ENCODE peak calls at places on chromosome 5, in six cellular contexts. K, F, G, V, C and O are unnamed samples.
A peak's percentile ranks its signal among the peaks of the same experiment; 100 is the strongest.

GRCh38 chr5:79729686-79730085 is 40.0 kb downstream of the CMYA5 start:
- DNase-seq in C (no peak), V (no peak), K (no peak), G (peak; percentile 25), F (no peak), O (no peak)

GRCh38 chr5:170070556-170071412 is 34.9 kb upstream of the FOXI1 start:
- DNase-seq in V (peak; percentile 46), F (peak; percentile 32), C (peak; percentile 59), G (peak; percentile 54), K (peak; percentile 45), O (peak; percentile 69)

GRCh38 chr5:175202461-175203065 is 241.4 kb downstream of the DRD1 start:
- DNase-seq in V (no peak), K (peak; percentile 71), C (no peak), F (no peak), G (no peak), O (no peak)

GRCh38 chr5:131068893-131069643 is 96.0 kb downstream of the HINT1 start:
- DNase-seq in C (no peak), F (no peak), K (no peak), V (no peak), G (no peak), O (no peak)

GRCh38 chr5:32312194-32312681 is 501 bp downstream of the MTMR12 start:
- DNase-seq in F (peak; percentile 47), V (peak; percentile 81), G (peak; percentile 42), K (peak; percentile 69), C (peak; percentile 55), O (peak; percentile 49)

GRCh38 chr5:90602681-90603080 is 44.1 kb downstream of the ADGRV1 start:
- DNase-seq in K (no peak), V (no peak), G (no peak), F (no peak), C (no peak), O (no peak)

GRCh38 chr5:11459716-11460115 is 444.5 kb downstream of the CTNND2 start:
- DNase-seq in V (no peak), C (no peak), K (no peak), G (peak; percentile 65), F (no peak), O (no peak)

GRCh38 chr5:39942606-39943005 is 517.8 kb upstream of the DAB2 start:
- DNase-seq in C (no peak), V (no peak), F (no peak), G (no peak), K (no peak), O (no peak)

GRCh38 chr5:95731571-95732554 is 727 bp downstream of the RHOBTB3 start:
- DNase-seq in G (peak; percentile 28), C (peak; percentile 73), V (peak; percentile 70), K (peak; percentile 34), F (peak; percentile 32), O (peak; percentile 65)

GRCh38 chr5:82349651-82350050 is 71.5 kb upstream of the RPS23 start:
- DNase-seq in F (peak; percentile 35), V (no peak), C (peak; percentile 75), K (no peak), G (peak; percentile 16), O (peak; percentile 77)

GRCh38 chr5:168076561-168076991 is 214.9 kb upstream of the WWC1 start:
- DNase-seq in V (peak; percentile 12), C (peak; percentile 79), F (no peak), K (peak; percentile 13), G (peak; percentile 22), O (peak; percentile 80)

GRCh38 chr5:160207061-160207460 is 22.2 kb upstream of the FABP6 start:
- DNase-seq in V (no peak), G (no peak), K (no peak), C (no peak), F (no peak), O (no peak)

GRCh38 chr5:26691486-26691885 is 346.9 kb downstream of the CDH9 start:
- DNase-seq in K (no peak), F (no peak), C (no peak), V (no peak), G (no peak), O (no peak)

GRCh38 chr5:32462618-32463017 is 18.1 kb upstream of the ZFR start:
- DNase-seq in V (peak; percentile 48), F (no peak), G (peak; percentile 53), K (peak; percentile 71), C (peak; percentile 11), O (no peak)

GRCh38 chr5:58156354-58156753 is 303.5 kb downstream of the PLK2 start:
- DNase-seq in K (peak; percentile 32), G (no peak), C (no peak), V (peak; percentile 12), F (no peak), O (no peak)

GRCh38 chr5:156475831-156476551 is 149.0 kb downstream of the SGCD start:
- DNase-seq in F (peak; percentile 27), K (peak; percentile 98), G (no peak), V (peak; percentile 94), C (peak; percentile 87), O (peak; percentile 43)

DNA sequence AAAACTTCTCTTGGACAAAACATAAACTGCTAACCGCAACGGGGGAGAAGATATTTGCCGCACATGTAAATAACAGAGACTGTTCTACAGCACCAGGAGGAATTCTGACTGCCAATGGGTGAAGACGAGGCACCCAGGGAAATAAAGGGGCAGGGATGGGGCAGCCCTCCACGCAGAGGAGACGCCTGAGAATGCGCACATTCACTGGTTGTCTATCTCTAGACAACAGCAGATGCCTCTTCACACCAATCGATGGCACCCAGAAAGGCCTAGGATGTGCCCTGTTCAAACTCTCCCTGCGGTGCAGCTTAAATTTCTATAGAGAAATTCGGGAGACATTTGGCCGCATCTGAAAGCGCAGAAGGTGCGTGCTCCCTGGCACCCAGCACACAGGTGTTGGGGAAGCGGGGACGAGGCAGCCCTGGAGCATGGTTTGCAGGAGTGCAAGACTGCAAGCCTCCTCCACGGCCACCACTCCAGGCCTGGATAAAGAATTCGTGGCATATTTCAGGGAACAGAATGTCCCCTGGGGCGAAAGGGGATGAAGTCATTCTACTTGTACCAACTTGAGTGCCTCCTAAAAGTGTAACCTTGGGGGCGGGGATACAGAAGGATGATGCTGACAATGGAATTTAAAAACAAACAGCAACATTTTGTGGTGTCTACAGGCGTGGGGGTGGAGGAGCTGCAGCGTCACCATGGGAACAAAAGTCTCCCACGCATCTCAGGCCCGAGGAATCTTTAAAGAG is 6.3 kb upstream of the IRX2 start:
- DNase-seq in G (peak; percentile 100), K (peak; percentile 22), C (peak; percentile 90), V (no peak), F (no peak), O (peak; percentile 40)
- H4K8ac ChIP-seq in G (peak overlapping the region; percentile 32), K (no peak overlapping the region), C (no peak overlapping the region), V (no peak overlapping the region), F (no peak overlapping the region), O (no peak overlapping the region)

GRCh38 chr5:60195083-60195482 is 301.6 kb upstream of the PDE4D start:
- DNase-seq in K (no peak), C (no peak), G (no peak), F (no peak), V (no peak), O (no peak)

GRCh38 chr5:60196382-60197113 is 303.0 kb upstream of the PDE4D start:
- DNase-seq in F (no peak), V (peak; percentile 93), K (peak; percentile 72), G (peak; percentile 45), C (peak; percentile 51), O (no peak)
- H4K8ac ChIP-seq in F (no peak overlapping the region), V (no peak overlapping the region), K (no peak overlapping the region), G (no peak overlapping the region), C (no peak overlapping the region), O (no peak overlapping the region)

DNA sequence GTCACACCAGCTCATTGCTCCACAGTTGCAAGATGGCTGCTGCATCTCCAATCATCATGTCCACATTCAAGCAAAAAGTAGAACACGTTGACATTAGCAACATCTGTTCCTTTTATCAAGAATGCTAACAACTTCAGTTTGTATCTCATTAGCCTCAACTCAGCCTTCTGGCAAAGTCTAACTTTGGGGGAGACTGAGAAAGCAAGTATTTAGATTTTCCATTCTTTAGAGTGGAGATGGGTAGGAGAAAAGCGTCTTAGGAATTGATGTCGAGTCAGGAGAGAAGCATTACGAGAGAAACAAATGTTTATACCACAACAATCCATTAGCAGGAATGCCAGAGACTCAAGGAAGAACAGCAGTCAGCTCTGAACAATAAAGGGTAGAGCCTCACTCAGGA is 446.3 kb downstream of the ENC1 start:
- DNase-seq in V (no peak), C (no peak), F (no peak), K (no peak), G (peak; percentile 19), O (no peak)
- H4K8ac ChIP-seq in V (no peak overlapping the region), C (no peak overlapping the region), F (no peak overlapping the region), K (no peak overlapping the region), G (no peak overlapping the region), O (no peak overlapping the region)

DNA sequence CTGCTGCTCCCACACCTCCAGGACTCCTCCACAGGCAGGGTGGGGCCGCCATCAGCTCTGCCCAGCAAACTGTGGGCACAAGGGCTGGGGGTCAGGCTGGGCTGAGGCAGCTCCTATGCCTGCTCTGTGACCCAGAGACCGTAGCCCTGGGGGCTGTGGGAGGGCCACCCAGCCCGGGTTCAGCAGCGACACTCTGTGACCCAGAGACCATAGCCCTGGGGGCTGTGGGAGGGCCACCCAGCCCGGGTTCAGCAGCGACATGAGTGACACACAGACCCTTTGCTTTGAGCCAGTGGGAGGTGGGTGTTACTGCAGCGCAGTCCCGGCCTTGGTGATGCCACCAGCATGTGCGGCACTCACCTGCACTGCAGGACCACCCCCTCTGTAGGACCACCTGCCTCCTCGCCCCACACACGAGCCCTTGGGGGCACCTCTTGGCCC is 118.9 kb upstream of the LPCAT1 start:
- DNase-seq in C (no peak), K (no peak), G (no peak), F (no peak), V (no peak), O (no peak)
- H4K8ac ChIP-seq in C (no peak overlapping the region), K (no peak overlapping the region), G (no peak overlapping the region), F (no peak overlapping the region), V (no peak overlapping the region), O (no peak overlapping the region)

GRCh38 chr5:73495772-73496346 is 2.4 kb upstream of the BTF3 start:
- DNase-seq in V (no peak), F (no peak), G (no peak), K (no peak), C (peak; percentile 22), O (no peak)

GRCh38 chr5:73498057-73498992 is at the start of gene BTF3:
- DNase-seq in K (peak; percentile 97), C (peak; percentile 98), F (peak; percentile 91), G (peak; percentile 100), V (peak; percentile 98), O (peak; percentile 95)

GRCh38 chr5:73496984-73497457 is 1.2 kb upstream of the BTF3 start:
- DNase-seq in C (peak; percentile 45), K (peak; percentile 72), V (peak; percentile 73), F (no peak), G (peak; percentile 83), O (no peak)

GRCh38 chr5:73499187-73499586 is 945 bp downstream of the BTF3 start:
- DNase-seq in K (no peak), V (peak; percentile 38), F (no peak), C (no peak), G (no peak), O (no peak)

GRCh38 chr5:73497537-73498056 is 645 bp upstream of the BTF3 start:
- DNase-seq in G (no peak), V (no peak), C (peak; percentile 75), F (no peak), K (no peak), O (no peak)
- H4K8ac ChIP-seq in G (peak overlapping the region; percentile 93), V (peak overlapping the region; percentile 85), C (no peak overlapping the region), F (no peak overlapping the region), K (peak overlapping the region; percentile 99), O (no peak overlapping the region)

GRCh38 chr5:43396762-43397304 is 15.4 kb downstream of the CCL28 start:
- DNase-seq in F (no peak), G (peak; percentile 66), V (no peak), C (no peak), K (no peak), O (peak; percentile 35)
- H4K8ac ChIP-seq in F (no peak overlapping the region), G (no peak overlapping the region), V (peak overlapping the region; percentile 22), C (no peak overlapping the region), K (no peak overlapping the region), O (no peak overlapping the region)